ENCODE peak calls at places on chromosomes 4 and X, in five cellular contexts. R is A549; E is left cardiac atrium; J is stimulated activated naive CD8-positive, alpha-beta T cell treated with anti-CD3 and anti-CD28 coated beads, Interleukin-15, Interleukin-2, amounts not matched to agents 100 U/mL and 50 U/mL, for 24 hours; M is aorta. S is an unnamed sample.

GRCh38 chr4:124386648-124387047 is 325.9 kb downstream of the ANKRD50 start:
- ATAC-seq in R (no peak), E (no peak), J (no peak), M (no peak), S (no peak)

GRCh38 chr4:184432127-184432922 is 42.0 kb downstream of the IRF2 start:
- ATAC-seq in R (no peak), E (no peak), J (no peak), M (no peak), S (no peak)

GRCh38 chr4:149999485-150000074 is 78.7 kb upstream of the DCLK2 start:
- ATAC-seq in R (peak), E (peak), J (no peak), M (no peak), S (peak)

GRCh38 chr4:8250167-8250566 is 19.4 kb upstream of the HTRA3 start:
- ATAC-seq in R (no peak), E (no peak), J (no peak), M (no peak), S (no peak)

GRCh38 chr4:2947926-2948325 is 15.3 kb downstream of the NOP14 start:
- ATAC-seq in R (no peak), E (peak), J (no peak), M (no peak), S (peak)

GRCh38 chr4:15963568-15963967 is 593 bp upstream of the FGFBP2 start:
- ATAC-seq in R (no peak), E (peak), J (peak), M (no peak), S (peak)

GRCh38 chrX:17376381-17377046 is 1.5 kb downstream of the NHS start:
- ATAC-seq in R (peak), E (no peak), J (no peak), M (peak), S (peak)

GRCh38 chr4:53633608-53634007 is 42.3 kb upstream of the LNX1 start:
- ATAC-seq in R (no peak), E (peak), J (no peak), M (peak), S (no peak)

GRCh38 chrX:19863237-19864223 is 23.9 kb downstream of the SH3KBP1 start:
- ATAC-seq in R (no peak), E (no peak), J (no peak), M (no peak), S (no peak)

GRCh38 chr4:112560084-112560483 is 44.1 kb upstream of the NEUROG2 start:
- ATAC-seq in R (no peak), E (no peak), J (no peak), M (no peak), S (no peak)

S was measured in esophagus mucosa.